ENCODE peak calls at places on chromosomes 13 and 19, in nine cellular contexts. One of them, this sample, is unnamed. For H3K4me1, the result is how much of the 10 kb centered on the place peaks cover.

GRCh38 chr13:74570834-74571233 is 436.6 kb upstream of the KLF12 start:
- DNase-seq in aorta: no peak
- DNase-seq in ovary: no peak
- DNase-seq in pancreas: no peak
- DNase-seq in stomach: no peak
- DNase-seq in mesenchymal stem cell: peak
- DNase-seq in adrenal gland: no peak
- DNase-seq in A549: no peak
- DNase-seq in adipocyte: peak
- DNase-seq in this sample: no peak

GRCh38 chr19:53424968-53425597 is 6.7 kb upstream of the ZNF761 start:
- DNase-seq in pancreas: peak
- DNase-seq in adipocyte: peak
- DNase-seq in ovary: peak
- DNase-seq in stomach: peak
- DNase-seq in A549: no peak
- DNase-seq in mesenchymal stem cell: peak
- DNase-seq in aorta: peak
- DNase-seq in adrenal gland: peak
- DNase-seq in this sample: peak

GRCh38 chr13:102872131-102872530 is 26.3 kb downstream of the ERCC5 start:
- DNase-seq in aorta: no peak
- DNase-seq in pancreas: no peak
- DNase-seq in adipocyte: no peak
- DNase-seq in A549: no peak
- DNase-seq in mesenchymal stem cell: no peak
- DNase-seq in adrenal gland: no peak
- DNase-seq in stomach: no peak
- DNase-seq in ovary: no peak
- DNase-seq in this sample: no peak

GRCh38 chr19:862529-863304 is 3.3 kb downstream of the CFD start:
- DNase-seq in ovary: peak
- DNase-seq in stomach: peak
- DNase-seq in adipocyte: peak
- DNase-seq in A549: no peak
- DNase-seq in mesenchymal stem cell: peak
- DNase-seq in pancreas: no peak
- DNase-seq in aorta: peak
- DNase-seq in adrenal gland: peak
- DNase-seq in this sample: peak

GRCh38 chr13:66977156-66977555 is 253.0 kb downstream of the PCDH9 start:
- DNase-seq in A549: no peak
- DNase-seq in stomach: no peak
- DNase-seq in adipocyte: no peak
- DNase-seq in ovary: no peak
- DNase-seq in adrenal gland: no peak
- DNase-seq in pancreas: no peak
- DNase-seq in aorta: no peak
- DNase-seq in mesenchymal stem cell: no peak
- DNase-seq in this sample: no peak

GRCh38 chr19:49129238-49129583 is 9.9 kb downstream of the PPFIA3 start:
- DNase-seq in ovary: no peak
- DNase-seq in mesenchymal stem cell: no peak
- DNase-seq in aorta: no peak
- DNase-seq in A549: no peak
- DNase-seq in adrenal gland: no peak
- DNase-seq in adipocyte: no peak
- DNase-seq in pancreas: no peak
- DNase-seq in stomach: no peak
- DNase-seq in this sample: no peak

GRCh38 chr13:95235199-95235726 is 66.0 kb downstream of the ABCC4 start:
- DNase-seq in mesenchymal stem cell: peak
- DNase-seq in ovary: no peak
- DNase-seq in A549: no peak
- DNase-seq in adrenal gland: no peak
- DNase-seq in stomach: no peak
- DNase-seq in pancreas: no peak
- DNase-seq in adipocyte: no peak
- DNase-seq in aorta: no peak
- DNase-seq in this sample: no peak

GRCh38 chr19:1008268-1009042 is 8.2 kb downstream of the GRIN3B start:
- DNase-seq in pancreas: no peak
- DNase-seq in A549: no peak
- DNase-seq in stomach: no peak
- DNase-seq in adipocyte: no peak
- DNase-seq in mesenchymal stem cell: no peak
- DNase-seq in ovary: no peak
- DNase-seq in aorta: no peak
- DNase-seq in adrenal gland: no peak
- DNase-seq in this sample: no peak

GRCh38 chr19:8329993-8330392 is 8.7 kb downstream of the RPS28 start:
- DNase-seq in adipocyte: no peak
- DNase-seq in adrenal gland: no peak
- DNase-seq in aorta: no peak
- DNase-seq in stomach: no peak
- DNase-seq in A549: no peak
- DNase-seq in mesenchymal stem cell: no peak
- DNase-seq in ovary: no peak
- DNase-seq in pancreas: no peak
- DNase-seq in this sample: no peak
- H3K4me1 ChIP-seq in adipocyte: under half
- H3K4me1 ChIP-seq in adrenal gland: under half
- H3K4me1 ChIP-seq in aorta: under half
- H3K4me1 ChIP-seq in stomach: under half
- H3K4me1 ChIP-seq in A549: under half
- H3K4me1 ChIP-seq in mesenchymal stem cell: under half
- H3K4me1 ChIP-seq in ovary: under half
- H3K4me1 ChIP-seq in pancreas: under half
- H3K4me1 ChIP-seq in this sample: under half

GRCh38 chr13:44403720-44404063 is 30.1 kb downstream of the SERP2 start:
- DNase-seq in stomach: no peak
- DNase-seq in mesenchymal stem cell: no peak
- DNase-seq in aorta: peak
- DNase-seq in pancreas: no peak
- DNase-seq in adrenal gland: no peak
- DNase-seq in A549: no peak
- DNase-seq in adipocyte: no peak
- DNase-seq in ovary: no peak
- DNase-seq in this sample: no peak

GRCh38 chr13:44406617-44407016 is 33.0 kb downstream of the SERP2 start:
- DNase-seq in ovary: no peak
- DNase-seq in stomach: no peak
- DNase-seq in adrenal gland: no peak
- DNase-seq in pancreas: no peak
- DNase-seq in aorta: no peak
- DNase-seq in A549: no peak
- DNase-seq in mesenchymal stem cell: no peak
- DNase-seq in adipocyte: no peak
- DNase-seq in this sample: no peak

GRCh38 chr13:44402902-44403719 is 29.5 kb downstream of the SERP2 start:
- DNase-seq in stomach: peak
- DNase-seq in pancreas: no peak
- DNase-seq in adrenal gland: no peak
- DNase-seq in adipocyte: no peak
- DNase-seq in ovary: no peak
- DNase-seq in A549: no peak
- DNase-seq in aorta: peak
- DNase-seq in mesenchymal stem cell: no peak
- DNase-seq in this sample: no peak

GRCh38 chr13:44407379-44407778 is 33.8 kb downstream of the SERP2 start:
- DNase-seq in mesenchymal stem cell: no peak
- DNase-seq in A549: no peak
- DNase-seq in adrenal gland: no peak
- DNase-seq in pancreas: no peak
- DNase-seq in ovary: no peak
- DNase-seq in adipocyte: no peak
- DNase-seq in aorta: no peak
- DNase-seq in stomach: no peak
- DNase-seq in this sample: no peak

GRCh38 chr13:44404261-44405139 is 30.9 kb downstream of the SERP2 start:
- DNase-seq in ovary: no peak
- DNase-seq in aorta: peak
- DNase-seq in adipocyte: no peak
- DNase-seq in stomach: peak
- DNase-seq in mesenchymal stem cell: no peak
- DNase-seq in A549: no peak
- DNase-seq in pancreas: no peak
- DNase-seq in adrenal gland: no peak
- DNase-seq in this sample: no peak
- H3K4me3 ChIP-seq in ovary: no peak
- H3K4me3 ChIP-seq in aorta: no peak
- H3K4me3 ChIP-seq in adipocyte: no peak
- H3K4me3 ChIP-seq in stomach: peak
- H3K4me3 ChIP-seq in mesenchymal stem cell: no peak
- H3K4me3 ChIP-seq in A549: no peak
- H3K4me3 ChIP-seq in pancreas: no peak
- H3K4me3 ChIP-seq in adrenal gland: no peak
- H3K4me3 ChIP-seq in this sample: no peak

GRCh38 chr13:114099918-114100445 is 32.4 kb downstream of the RASA3 start:
- DNase-seq in ovary: peak
- DNase-seq in aorta: no peak
- DNase-seq in adipocyte: peak
- DNase-seq in pancreas: peak
- DNase-seq in adrenal gland: no peak
- DNase-seq in stomach: no peak
- DNase-seq in A549: peak
- DNase-seq in mesenchymal stem cell: peak
- DNase-seq in this sample: peak
- H3K4me1 ChIP-seq in ovary: under half
- H3K4me1 ChIP-seq in aorta: under half
- H3K4me1 ChIP-seq in adipocyte: under half
- H3K4me1 ChIP-seq in pancreas: under half
- H3K4me1 ChIP-seq in adrenal gland: under half
- H3K4me1 ChIP-seq in stomach: under half
- H3K4me1 ChIP-seq in A549: under half
- H3K4me1 ChIP-seq in mesenchymal stem cell: half or more
- H3K4me1 ChIP-seq in this sample: under half

DNA sequence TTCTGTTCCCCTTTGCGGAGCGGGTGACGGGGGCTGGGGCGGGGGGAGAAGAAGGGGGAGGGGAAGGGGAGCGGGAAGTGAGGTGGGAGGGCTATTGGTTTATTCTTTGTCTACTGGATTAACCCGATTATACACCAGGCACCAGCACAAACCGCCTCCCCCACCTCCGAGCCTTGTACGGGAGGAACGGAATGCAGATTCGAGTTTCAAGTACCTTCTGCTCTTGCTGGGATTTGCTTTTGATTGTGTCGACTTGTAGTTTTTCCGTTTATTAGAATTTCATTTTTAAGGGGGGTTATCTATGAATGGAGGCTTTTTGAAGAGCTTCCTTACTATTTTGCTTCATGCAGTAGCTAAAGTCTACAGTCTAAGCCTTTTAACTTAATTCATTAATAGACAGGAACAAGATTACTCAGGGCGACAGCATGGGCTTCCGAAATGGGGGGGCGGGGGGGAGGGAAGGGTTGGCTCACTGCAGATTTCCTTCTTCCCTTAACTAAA is 895 bp upstream of the SPRY2 start:
- DNase-seq in A549: no peak
- DNase-seq in aorta: no peak
- DNase-seq in stomach: no peak
- DNase-seq in ovary: peak
- DNase-seq in mesenchymal stem cell: peak
- DNase-seq in adrenal gland: peak
- DNase-seq in adipocyte: peak
- DNase-seq in pancreas: peak
- DNase-seq in this sample: peak
- H3K4me3 ChIP-seq in A549: peak
- H3K4me3 ChIP-seq in aorta: peak
- H3K4me3 ChIP-seq in stomach: peak
- H3K4me3 ChIP-seq in ovary: peak
- H3K4me3 ChIP-seq in mesenchymal stem cell: peak
- H3K4me3 ChIP-seq in adrenal gland: peak
- H3K4me3 ChIP-seq in adipocyte: peak
- H3K4me3 ChIP-seq in pancreas: peak
- H3K4me3 ChIP-seq in this sample: peak

DNA sequence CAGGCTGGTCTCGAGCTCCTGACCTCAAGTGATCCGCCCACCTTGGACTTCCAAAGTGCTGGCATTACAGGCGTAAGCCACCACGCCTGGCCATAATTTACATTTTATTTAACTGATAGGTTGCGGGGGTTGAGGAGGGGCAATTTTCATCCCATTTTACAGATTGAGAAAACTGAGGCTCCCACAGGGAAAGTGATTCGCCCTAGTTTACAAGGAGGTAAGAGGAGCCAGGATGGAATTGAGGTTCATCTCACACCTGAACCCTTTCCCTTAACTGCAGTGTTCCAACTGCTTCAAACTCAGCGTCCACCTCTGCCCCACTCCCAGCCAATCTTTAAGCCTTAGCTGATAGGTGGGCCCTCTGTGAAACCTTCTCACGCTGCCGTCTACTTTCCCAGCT is 4.0 kb upstream of the NAPA start:
- DNase-seq in ovary: no peak
- DNase-seq in adrenal gland: no peak
- DNase-seq in stomach: no peak
- DNase-seq in adipocyte: no peak
- DNase-seq in A549: no peak
- DNase-seq in aorta: no peak
- DNase-seq in pancreas: no peak
- DNase-seq in mesenchymal stem cell: no peak
- DNase-seq in this sample: no peak
- H3K4me1 ChIP-seq in ovary: under half
- H3K4me1 ChIP-seq in adrenal gland: under half
- H3K4me1 ChIP-seq in stomach: under half
- H3K4me1 ChIP-seq in adipocyte: under half
- H3K4me1 ChIP-seq in A549: under half
- H3K4me1 ChIP-seq in aorta: under half
- H3K4me1 ChIP-seq in pancreas: under half
- H3K4me1 ChIP-seq in mesenchymal stem cell: under half
- H3K4me1 ChIP-seq in this sample: under half

DNA sequence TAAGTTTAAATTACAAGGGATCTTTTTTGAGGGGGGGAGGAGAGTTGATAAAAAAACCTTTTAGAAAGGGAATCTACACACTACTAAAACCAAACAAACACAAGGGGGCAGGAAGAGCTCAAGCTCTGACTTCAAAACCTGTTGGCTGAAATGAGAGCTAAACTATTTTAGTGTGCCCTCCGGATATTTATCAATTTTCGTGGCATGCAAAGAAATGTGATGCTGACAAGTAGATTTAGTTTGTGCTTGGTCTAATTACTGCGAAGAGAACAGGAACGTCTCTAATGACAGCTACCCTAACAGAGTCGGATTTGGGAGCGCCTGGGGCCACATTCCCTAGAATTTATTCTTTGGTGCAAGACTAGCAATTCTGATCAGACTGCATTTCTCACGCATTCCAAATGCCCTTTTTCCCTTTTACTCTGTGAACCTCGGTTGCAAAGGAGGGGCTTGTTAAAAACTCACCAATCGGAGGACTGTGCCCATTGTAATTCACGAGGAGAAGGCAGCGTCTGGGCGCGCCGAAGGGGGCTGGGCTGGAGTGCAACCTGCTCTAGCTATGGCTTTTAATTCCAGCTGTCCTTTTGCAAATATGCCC is 804 bp upstream of the FREM2 start:
- DNase-seq in mesenchymal stem cell: peak
- DNase-seq in A549: no peak
- DNase-seq in stomach: no peak
- DNase-seq in pancreas: no peak
- DNase-seq in ovary: no peak
- DNase-seq in aorta: no peak
- DNase-seq in adipocyte: peak
- DNase-seq in adrenal gland: no peak
- DNase-seq in this sample: no peak
- H3K4me3 ChIP-seq in mesenchymal stem cell: no peak
- H3K4me3 ChIP-seq in A549: no peak
- H3K4me3 ChIP-seq in stomach: peak
- H3K4me3 ChIP-seq in pancreas: peak
- H3K4me3 ChIP-seq in ovary: peak
- H3K4me3 ChIP-seq in aorta: no peak
- H3K4me3 ChIP-seq in adipocyte: peak
- H3K4me3 ChIP-seq in adrenal gland: no peak
- H3K4me3 ChIP-seq in this sample: peak

This sample was measured in lower lobe of right lung.